ENCODE peak calls at places on chromosomes 1 and 21, in ten cellular contexts. W is T47D; C is GM03348; M is GM13977; S is fibroblast of villous mesenchyme; K is fibroblast of pulmonary artery; P is activated CD8-positive, alpha-beta memory T cell treated with anti-CD3 and anti-CD28 coated beads, Interleukin-2, amount 50 U/mL, for 48 hours; J is stimulated activated CD8-positive, alpha-beta memory T cell treated with anti-CD3 and anti-CD28 coated beads, Interleukin-12 subunit alpha, Interleukin-12 subunit beta, amount 100 ng/mL, for 1 hour; X is body of pancreas; B is activated T-cell treated with anti-CD3 and anti-CD28 coated beads for 1 hour. L is an unnamed sample.

GRCh38 chr1:63329621-63330330 is 7.4 kb downstream of the FOXD3 start:
- DNase-seq in S (no peak), P (peak), C (no peak), K (no peak), J (no peak), B (no peak), W (no peak), M (peak), X (no peak), L (no peak)

GRCh38 chr1:31793086-31793485 is 22.7 kb downstream of the SPOCD1 start:
- DNase-seq in X (no peak), M (no peak), S (no peak), J (no peak), W (no peak), P (peak), K (no peak), B (no peak), C (no peak), L (no peak)

GRCh38 chr1:178502330-178502714 is 5.6 kb upstream of the CLEC20A start:
- DNase-seq in K (no peak), M (no peak), P (no peak), J (no peak), W (no peak), S (no peak), B (no peak), C (no peak), X (no peak), L (no peak)

GRCh38 chr1:205319081-205320018 is 2.2 kb downstream of the NUAK2 start:
- DNase-seq in M (no peak), P (peak), X (peak), W (peak), K (peak), B (no peak), S (peak), C (peak), J (no peak), L (no peak)

GRCh38 chr1:222792744-222793143 is 22.1 kb upstream of the DISP1 start:
- DNase-seq in K (peak), B (no peak), J (no peak), S (peak), X (no peak), M (peak), C (peak), P (no peak), W (no peak), L (no peak)

GRCh38 chr1:26677306-26678115 is 18.3 kb upstream of the ARID1A start:
- DNase-seq in W (peak), J (no peak), K (peak), S (peak), B (peak), M (peak), X (peak), C (peak), P (peak), L (no peak)

GRCh38 chr1:172499636-172500141 is 33.3 kb upstream of the SUCO start:
- DNase-seq in W (peak), P (no peak), M (no peak), B (no peak), X (peak), C (peak), J (no peak), S (no peak), K (no peak), L (no peak)

GRCh38 chr1:236514703-236515442 is 8.9 kb upstream of the LGALS8 start:
- DNase-seq in J (no peak), X (no peak), C (no peak), M (no peak), K (no peak), B (no peak), P (no peak), S (no peak), W (peak), L (no peak)

GRCh38 chr1:2639607-2640521 is 7.0 kb upstream of the MMEL1 start:
- DNase-seq in B (no peak), W (no peak), M (no peak), P (no peak), X (no peak), S (no peak), K (no peak), C (peak), J (no peak), L (no peak)

GRCh38 chr1:193115629-193116227 is 6.1 kb upstream of the CDC73 start:
- DNase-seq in S (peak), X (no peak), B (no peak), C (peak), P (no peak), W (no peak), J (no peak), K (peak), M (no peak), L (no peak)

GRCh38 chr1:107250169-107250568 is 109.3 kb downstream of the NTNG1 start:
- DNase-seq in S (no peak), K (no peak), W (no peak), M (no peak), C (no peak), B (no peak), X (no peak), P (no peak), J (no peak), L (no peak)

GRCh38 chr1:155169541-155169940 is 3.6 kb downstream of the KRTCAP2 start:
- DNase-seq in P (peak), W (no peak), J (no peak), S (no peak), X (no peak), C (no peak), K (no peak), B (no peak), M (no peak), L (no peak)

GRCh38 chr1:151491641-151492040 is 19.5 kb upstream of the CGN start:
- DNase-seq in J (no peak), C (no peak), B (no peak), W (no peak), P (no peak), K (no peak), S (no peak), M (no peak), X (no peak), L (no peak)

GRCh38 chr1:220203816-220204215 is 68.4 kb downstream of the RAB3GAP2 start:
- DNase-seq in K (no peak), J (no peak), W (no peak), P (no peak), C (no peak), X (no peak), S (no peak), B (no peak), M (no peak), L (no peak)

GRCh38 chr1:203669739-203670138 is 43.1 kb downstream of the ATP2B4 start:
- DNase-seq in P (no peak), S (no peak), K (peak), M (no peak), C (peak), B (no peak), W (no peak), X (no peak), J (no peak), L (no peak)

GRCh38 chr1:21524686-21525339 is 15.6 kb downstream of the ALPL start:
- DNase-seq in B (no peak), M (no peak), X (no peak), K (no peak), C (no peak), J (no peak), W (no peak), P (no peak), S (no peak), L (no peak)

GRCh38 chr1:185063719-185064118 is 18.4 kb downstream of the RNF2 start:
- DNase-seq in X (no peak), K (no peak), C (no peak), W (no peak), B (no peak), S (no peak), P (no peak), M (no peak), J (no peak), L (no peak)

GRCh38 chr21:42937960-42938580 is 12.6 kb upstream of the ERVH48-1 start:
- DNase-seq in M (no peak), P (no peak), S (peak), K (no peak), W (no peak), B (no peak), C (no peak), X (no peak), J (no peak), L (no peak)